ENCODE peak calls at places on chromosomes 7 and 10, in seven cellular contexts. L is neuronal stem cell; Y is WERI-Rb-1; O is IMR-90; N is GM23338; T is OCI-LY7; J is CD8-positive, alpha-beta memory T cell. I is an unnamed sample. For H3K36me3, the result is how much of the 10 kb centered on the place peaks cover.

GRCh38 chr10:75401569-75402485 is at the start of gene ZNF503:
- DNase-seq in L (peak), Y (peak), O (peak), N (peak), T (no peak), J (peak), I (peak)

GRCh38 chr10:43384252-43385221 is 13.1 kb downstream of the FXYD4 start:
- DNase-seq in L (no peak), Y (no peak), O (no peak), N (no peak), T (no peak), J (no peak), I (no peak)

GRCh38 chr10:19659920-19660655 is 156.1 kb upstream of the PLXDC2 start:
- DNase-seq in L (no peak), Y (no peak), O (peak), N (no peak), T (no peak), J (no peak), I (no peak)

GRCh38 chr7:100655908-100656674 is at the start of gene ACTL6B:
- DNase-seq in L (peak), Y (peak), O (peak), N (peak), T (no peak), J (peak), I (peak)

GRCh38 chr10:72297281-72297967 is 23.7 kb downstream of the DDIT4 start:
- DNase-seq in L (no peak), Y (no peak), O (peak), N (peak), T (peak), J (peak), I (peak)

GRCh38 chr7:103944230-103944900 is 45.1 kb downstream of the RELN start:
- DNase-seq in L (no peak), Y (no peak), O (no peak), N (no peak), T (no peak), J (no peak), I (no peak)

GRCh38 chr7:74173491-74173865 is 678 bp upstream of the EIF4H start:
- DNase-seq in L (no peak), Y (no peak), O (no peak), N (no peak), T (no peak), J (no peak), I (no peak)

GRCh38 chr10:102449321-102450123 is 1.8 kb downstream of the C10orf95 start:
- DNase-seq in L (no peak), Y (peak), O (no peak), N (peak), T (peak), J (peak), I (peak)

GRCh38 chr10:93363891-93364648 is 118.1 kb downstream of the MYOF start:
- DNase-seq in L (no peak), Y (no peak), O (no peak), N (no peak), T (no peak), J (no peak), I (no peak)

GRCh38 chr7:55230014-55230413 is 135.1 kb upstream of the LANCL2 start:
- DNase-seq in L (no peak), Y (no peak), O (no peak), N (no peak), T (no peak), J (no peak), I (no peak)

GRCh38 chr7:87933953-87934698 is at the start of gene ADAM22:
- DNase-seq in L (peak), Y (peak), O (peak), N (peak), T (peak), J (peak), I (peak)

GRCh38 chr7:92246363-92247101 is 758 bp downstream of the ANKIB1 start:
- DNase-seq in L (no peak), Y (peak), O (peak), N (peak), T (peak), J (peak), I (peak)

GRCh38 chr7:132817844-132818427 is 241.7 kb upstream of the PLXNA4 start:
- DNase-seq in L (no peak), Y (no peak), O (peak), N (no peak), T (no peak), J (no peak), I (no peak)

GRCh38 chr7:132836746-132837145 is 245.1 kb downstream of the CHCHD3 start:
- DNase-seq in L (no peak), Y (no peak), O (peak), N (no peak), T (no peak), J (no peak), I (no peak)

GRCh38 chr7:97818066-97818663 is 54.0 kb downstream of the ASNS start:
- DNase-seq in L (no peak), Y (no peak), O (no peak), N (no peak), T (no peak), J (no peak), I (no peak)

GRCh38 chr7:82697897-82698296 is 254.3 kb upstream of the CACNA2D1 start:
- DNase-seq in L (no peak), Y (no peak), O (peak), N (no peak), T (no peak), J (no peak), I (no peak)

GRCh38 chr10:120184547-120185337 is 272.3 kb upstream of the PLPP4 start:
- DNase-seq in L (no peak), Y (no peak), O (no peak), N (peak), T (no peak), J (no peak), I (no peak)

GRCh38 chr10:15211464-15211979 is 43.0 kb upstream of the NMT2 start:
- DNase-seq in L (no peak), Y (no peak), O (peak), N (no peak), T (no peak), J (no peak), I (no peak)

GRCh38 chr7:35253680-35254495 is at the start of gene TBX20:
- DNase-seq in L (no peak), Y (peak), O (peak), N (peak), T (peak), J (no peak), I (peak)

GRCh38 chr10:62681211-62681940 is 123.1 kb upstream of the ADO start:
- DNase-seq in L (no peak), Y (no peak), O (no peak), N (peak), T (peak), J (peak), I (no peak)

GRCh38 chr10:26503911-26504310 is 65.8 kb downstream of the APBB1IP start:
- DNase-seq in L (no peak), Y (peak), O (no peak), N (peak), T (peak), J (no peak), I (no peak)

GRCh38 chr7:2146676-2147472 is 85.9 kb downstream of the MAD1L1 start:
- DNase-seq in L (no peak), Y (no peak), O (no peak), N (no peak), T (no peak), J (no peak), I (no peak)

DNA sequence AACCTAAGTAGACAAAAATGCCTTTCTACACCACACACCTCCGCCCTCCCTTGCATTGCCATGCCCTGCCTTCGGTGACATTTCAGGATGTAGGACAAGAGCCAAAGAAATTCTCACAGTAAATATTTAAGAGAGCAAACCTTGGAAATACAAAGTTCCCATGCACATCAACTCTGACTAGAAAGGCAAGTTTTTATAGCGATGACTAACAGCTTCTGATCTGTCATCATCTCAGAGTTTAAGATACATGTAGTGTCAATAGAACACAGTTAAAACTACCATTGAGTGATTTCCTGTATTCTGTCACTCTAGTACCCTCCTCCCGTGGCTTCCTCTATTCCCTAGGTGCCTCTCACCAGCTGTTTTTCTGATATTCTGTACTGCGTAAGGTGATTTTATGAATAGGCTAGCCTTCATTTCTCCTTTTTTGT is 20.7 kb downstream of the SLC16A9 start:
- DNase-seq in L (no peak), Y (no peak), O (no peak), N (no peak), T (no peak), J (no peak), I (no peak)
- H3K36me3 ChIP-seq in L (under half), Y (under half), O (under half), N (under half), T (under half), J (under half), I (under half)

GRCh38 chr7:154960063-154960790 is 42.7 kb downstream of the PAXIP1 start:
- DNase-seq in L (no peak), Y (no peak), O (no peak), N (no peak), T (no peak), J (no peak), I (no peak)

GRCh38 chr7:154967581-154967980 is 35.3 kb downstream of the PAXIP1 start:
- DNase-seq in L (no peak), Y (no peak), O (no peak), N (no peak), T (no peak), J (no peak), I (no peak)

GRCh38 chr7:154968336-154969001 is 34.5 kb downstream of the PAXIP1 start:
- DNase-seq in L (no peak), Y (no peak), O (peak), N (no peak), T (no peak), J (no peak), I (no peak)

DNA sequence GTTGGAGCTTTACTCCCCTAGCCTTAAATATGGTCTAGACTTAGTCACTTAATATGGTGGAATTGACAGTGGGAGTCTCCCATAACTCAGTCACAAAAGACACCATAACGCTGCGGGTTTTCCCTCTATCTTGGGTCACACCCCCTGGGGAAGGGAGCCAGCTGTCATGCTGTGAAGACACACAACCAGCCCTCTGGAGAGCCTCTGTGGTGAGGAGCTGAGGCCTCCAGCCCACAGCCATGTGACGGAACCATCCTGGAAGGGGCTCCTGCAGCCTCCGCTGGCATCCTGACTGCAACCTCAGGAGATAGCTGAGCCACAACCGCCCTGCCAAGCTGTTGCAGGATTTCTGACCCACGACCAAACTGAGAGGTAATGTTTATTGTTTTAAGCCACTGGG is 37.9 kb downstream of the PAXIP1 start:
- DNase-seq in L (no peak), Y (no peak), O (no peak), N (no peak), T (no peak), J (no peak), I (no peak)
- H3K36me3 ChIP-seq in L (under half), Y (half or more), O (under half), N (under half), T (half or more), J (under half), I (half or more)

DNA sequence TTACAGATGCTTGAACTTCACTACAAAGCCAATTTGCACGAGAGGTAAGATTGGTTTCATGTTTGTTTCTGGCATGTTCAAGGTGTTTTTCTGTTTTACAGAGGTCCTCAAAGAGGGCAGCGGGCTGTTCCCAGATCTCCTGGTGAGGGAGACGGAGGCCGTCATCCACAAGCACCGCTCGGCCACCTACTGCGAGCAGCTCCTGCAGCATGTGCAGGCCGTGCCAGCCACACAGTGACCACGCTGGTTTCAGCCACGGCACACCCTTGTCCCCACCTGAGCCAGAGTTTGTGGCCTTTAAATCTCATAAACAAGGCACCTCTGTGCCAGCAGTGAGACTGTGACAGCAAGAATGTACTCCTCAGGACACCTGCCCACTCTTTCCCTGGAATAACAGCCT is 46.9 kb upstream of the SUN1 start:
- DNase-seq in L (no peak), Y (no peak), O (no peak), N (no peak), T (no peak), J (no peak), I (no peak)
- H3K36me3 ChIP-seq in L (under half), Y (under half), O (under half), N (under half), T (half or more), J (under half), I (under half)

GRCh38 chr7:149013876-149014275 is 14.4 kb downstream of the PDIA4 start:
- DNase-seq in L (no peak), Y (no peak), O (no peak), N (no peak), T (no peak), J (no peak), I (no peak)

GRCh38 chr7:149011491-149011890 is 16.8 kb downstream of the PDIA4 start:
- DNase-seq in L (no peak), Y (no peak), O (no peak), N (no peak), T (no peak), J (no peak), I (no peak)

GRCh38 chr7:149010451-149010850 is 17.9 kb downstream of the PDIA4 start:
- DNase-seq in L (no peak), Y (no peak), O (no peak), N (no peak), T (no peak), J (no peak), I (no peak)

GRCh38 chr7:149016876-149017275 is 11.4 kb downstream of the PDIA4 start:
- DNase-seq in L (no peak), Y (no peak), O (no peak), N (no peak), T (no peak), J (no peak), I (no peak)

DNA sequence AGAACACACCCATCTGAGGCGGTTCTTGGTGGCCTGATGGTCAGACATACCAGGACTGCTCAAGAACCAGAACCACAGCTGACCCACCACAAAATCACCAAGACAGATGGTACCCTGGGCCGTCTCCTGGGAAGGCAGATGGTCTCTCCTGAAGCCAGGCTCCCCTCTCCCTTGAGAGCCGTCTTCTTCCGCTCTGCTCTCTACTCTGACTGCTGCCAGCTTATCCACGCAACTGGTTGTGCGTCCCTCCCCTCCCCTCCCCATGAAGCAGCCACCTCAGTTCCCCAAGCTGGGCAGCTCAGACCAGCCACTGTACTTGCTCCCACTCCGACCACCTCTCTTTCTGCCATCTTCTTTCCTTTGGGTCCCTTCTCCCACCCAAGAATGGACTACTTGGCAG is 14.0 kb downstream of the PDIA4 start:
- DNase-seq in L (no peak), Y (no peak), O (no peak), N (no peak), T (no peak), J (no peak), I (no peak)
- H3K36me3 ChIP-seq in L (half or more), Y (half or more), O (half or more), N (half or more), T (half or more), J (under half), I (half or more)

GRCh38 chr10:13971586-13972475 is 358.9 kb downstream of the FRMD4A start:
- DNase-seq in L (no peak), Y (peak), O (peak), N (peak), T (no peak), J (no peak), I (no peak)
- H3K36me3 ChIP-seq in L (under half), Y (under half), O (under half), N (under half), T (under half), J (under half), I (under half)

GRCh38 chr10:124409696-124410095 is 9.0 kb downstream of the OAT start:
- DNase-seq in L (no peak), Y (no peak), O (no peak), N (no peak), T (no peak), J (no peak), I (no peak)

GRCh38 chr10:124402273-124402672 is 16.4 kb downstream of the OAT start:
- DNase-seq in L (no peak), Y (no peak), O (no peak), N (no peak), T (no peak), J (no peak), I (no peak)

GRCh38 chr10:124408357-124408756 is 10.4 kb downstream of the OAT start:
- DNase-seq in L (no peak), Y (no peak), O (no peak), N (no peak), T (no peak), J (no peak), I (no peak)

GRCh38 chr10:124403548-124403947 is 15.2 kb downstream of the OAT start:
- DNase-seq in L (peak), Y (peak), O (peak), N (peak), T (peak), J (peak), I (no peak)

GRCh38 chr10:124407451-124407850 is 11.3 kb downstream of the OAT start:
- DNase-seq in L (no peak), Y (no peak), O (no peak), N (no peak), T (no peak), J (no peak), I (no peak)
- H3K36me3 ChIP-seq in L (under half), Y (half or more), O (under half), N (under half), T (under half), J (under half), I (under half)

DNA sequence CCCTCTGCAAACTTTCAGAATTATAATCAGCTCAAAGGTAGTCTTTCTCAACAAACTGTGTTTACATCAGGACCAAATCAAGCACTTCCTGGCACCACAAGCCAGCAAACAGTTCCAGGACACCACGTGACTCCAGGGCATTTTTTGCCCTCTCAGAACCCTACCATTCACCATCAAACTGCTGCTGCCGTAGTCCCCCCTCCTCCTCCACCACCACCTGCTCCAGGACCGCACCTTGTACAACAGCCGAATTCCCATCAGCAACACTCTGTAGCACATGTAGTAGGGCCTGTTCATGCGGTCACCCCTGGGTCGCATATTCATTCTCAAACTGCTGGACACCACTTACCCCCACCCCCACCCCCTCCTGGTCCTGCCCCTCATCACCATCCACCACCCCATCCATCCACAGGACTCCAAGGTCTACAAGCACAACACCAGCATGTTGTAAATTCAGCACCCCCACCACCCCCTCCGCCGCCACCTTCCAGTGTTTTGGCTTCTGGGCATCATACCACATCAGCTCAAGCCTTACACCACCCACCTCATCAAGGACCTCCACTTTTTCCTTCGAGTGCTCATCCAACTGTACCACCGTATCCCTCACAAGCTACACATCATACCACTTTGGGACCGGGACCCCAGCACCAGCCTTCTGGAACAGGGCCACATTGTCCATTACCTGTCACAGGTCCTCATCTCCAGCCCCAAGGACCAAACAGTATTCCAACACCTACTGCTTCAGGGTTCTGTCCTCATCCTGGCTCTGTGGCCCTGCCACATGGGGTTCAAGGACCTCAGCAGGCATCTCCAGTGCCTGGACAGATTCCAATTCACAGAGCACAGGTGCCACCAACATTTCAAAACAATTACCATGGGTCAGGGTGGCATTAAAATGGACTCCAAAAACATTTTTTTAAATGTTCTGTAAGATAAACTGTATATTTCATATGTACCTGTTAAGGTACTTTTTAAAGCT is 98.7 kb downstream of the KMT2E start:
- DNase-seq in L (no peak), Y (no peak), O (no peak), N (no peak), T (no peak), J (no peak), I (no peak)
- H3K36me3 ChIP-seq in L (under half), Y (half or more), O (under half), N (under half), T (half or more), J (under half), I (half or more)

I was measured in thyroid gland.